ENCODE peak calls at places on chromosome 6, in seven cellular contexts. P is epithelial cell of proximal tubule; D is left ventricle myocardium inferior; H is naive thymus-derived CD4-positive, alpha-beta T cell; A is tibial nerve; U is astrocyte of the spinal cord; Z is MM.1S. W is an unnamed sample.

GRCh38 chr6:11236915-11237314 is 4.4 kb upstream of the NEDD9 start:
- DNase-seq in Z (no peak), D (no peak), U (no peak), P (no peak), H (no peak), A (no peak), W (no peak)

GRCh38 chr6:56649053-56649769 is 6.5 kb upstream of the DST start:
- DNase-seq in A (no peak), U (no peak), D (no peak), P (no peak), Z (no peak), H (no peak), W (no peak)

GRCh38 chr6:22808466-22808865 is 239.1 kb downstream of the HDGFL1 start:
- DNase-seq in A (no peak), P (no peak), U (no peak), D (no peak), Z (no peak), H (no peak), W (no peak)

GRCh38 chr6:5172057-5172683 is 87.0 kb downstream of the PPP1R3G start:
- DNase-seq in P (no peak), A (no peak), D (no peak), U (no peak), H (no peak), Z (no peak), W (no peak)

GRCh38 chr6:37366910-37367309 is 13.1 kb downstream of the RNF8 start:
- DNase-seq in P (no peak), A (no peak), U (no peak), Z (no peak), D (no peak), H (no peak), W (no peak)

GRCh38 chr6:144659735-144660246 is 374.7 kb downstream of the UTRN start:
- DNase-seq in P (no peak), Z (no peak), U (no peak), H (no peak), D (no peak), A (no peak), W (no peak)

GRCh38 chr6:72748759-72749158 is 126.9 kb downstream of the KCNQ5 start:
- DNase-seq in H (no peak), A (no peak), D (no peak), U (peak), P (peak), Z (no peak), W (no peak)

GRCh38 chr6:125906158-125906998 is 50.2 kb upstream of the HINT3 start:
- DNase-seq in A (peak), P (no peak), D (no peak), H (peak), Z (peak), U (no peak), W (peak)

GRCh38 chr6:2920671-2921112 is 17.6 kb upstream of the SERPINB9 start:
- DNase-seq in D (no peak), A (no peak), Z (no peak), U (no peak), H (no peak), P (no peak), W (no peak)

GRCh38 chr6:106170030-106170791 is 84.1 kb downstream of the PRDM1 start:
- DNase-seq in U (no peak), P (no peak), D (no peak), A (no peak), H (no peak), Z (no peak), W (no peak)

DNA sequence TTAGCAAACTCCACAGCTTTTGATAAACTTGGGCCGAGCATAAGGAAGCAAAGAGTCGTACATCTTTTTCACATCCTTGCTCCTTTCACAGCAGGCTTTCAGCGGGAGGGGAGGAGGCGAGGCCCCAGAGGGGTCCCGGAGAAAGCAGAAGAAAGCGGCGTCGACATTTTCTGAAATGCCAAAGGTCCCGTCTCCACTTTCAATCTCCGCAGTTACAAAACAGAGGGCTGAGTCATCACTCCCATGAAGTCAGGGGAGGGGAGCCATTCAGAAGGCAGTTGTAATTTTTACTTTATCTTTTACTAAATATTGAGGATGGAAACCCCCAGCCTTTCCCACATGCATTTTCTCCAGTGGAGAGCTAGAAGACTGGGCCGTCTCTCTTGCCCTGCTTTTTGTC is 174.2 kb upstream of the THBS2 start:
- DNase-seq in P (no peak), D (no peak), A (peak), H (no peak), Z (no peak), U (peak), W (no peak)
- H3K4me3 ChIP-seq in P (no peak), D (no peak), A (no peak), H (no peak), Z (no peak), U (no peak), W (no peak)

DNA sequence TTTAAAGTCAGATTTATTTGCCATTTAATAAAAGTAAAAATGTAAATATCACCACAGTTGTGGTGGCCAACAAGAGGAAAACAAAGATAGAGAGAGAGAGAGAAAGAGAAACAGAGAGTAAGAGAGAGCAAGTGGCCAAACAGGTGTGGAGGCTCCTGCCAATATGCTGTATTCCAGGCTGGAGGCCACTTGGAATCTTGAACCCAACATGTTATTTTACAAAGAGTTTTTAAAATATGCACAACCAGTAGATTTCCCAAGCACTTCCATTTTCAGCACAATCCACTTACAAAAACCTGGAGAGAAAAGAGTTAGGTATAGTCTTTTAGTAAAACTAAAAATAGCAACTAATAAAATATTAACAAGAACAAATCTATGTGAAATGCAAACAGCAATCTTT is 1323.1 kb upstream of the CITED2 start:
- DNase-seq in P (no peak), H (no peak), U (no peak), Z (no peak), A (no peak), D (no peak), W (no peak)
- H3K4me3 ChIP-seq in P (no peak), H (no peak), U (no peak), Z (no peak), A (no peak), D (no peak), W (no peak)

DNA sequence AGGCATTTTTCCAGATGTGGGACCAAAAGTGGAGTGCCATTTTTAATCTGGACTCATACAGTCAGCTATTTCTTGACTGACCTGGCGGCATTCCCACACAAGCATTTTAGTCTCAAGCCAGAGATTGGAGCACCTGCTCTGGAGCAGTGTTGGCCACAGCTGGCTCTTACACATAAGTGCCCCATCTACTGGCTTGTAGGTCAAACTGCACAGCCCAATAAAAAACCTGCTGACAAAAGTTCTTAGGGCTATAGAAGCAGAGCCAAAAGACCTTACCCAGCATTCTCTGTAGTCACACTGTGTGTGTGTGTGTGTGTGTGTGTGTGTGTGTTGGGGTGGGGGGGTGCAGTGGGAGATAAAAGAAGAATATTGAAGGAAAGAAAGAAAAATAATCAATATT is 38.6 kb upstream of the SENP6 start:
- DNase-seq in U (peak), H (no peak), D (no peak), A (no peak), Z (peak), P (peak), W (peak)
- H3K4me3 ChIP-seq in U (no peak), H (no peak), D (no peak), A (no peak), Z (no peak), P (no peak), W (no peak)

GRCh38 chr6:46967950-46968349 is 46.2 kb upstream of the ADGRF5 start:
- DNase-seq in D (no peak), A (no peak), P (no peak), U (no peak), Z (no peak), H (no peak), W (no peak)
- H3K4me3 ChIP-seq in D (no peak), A (no peak), P (no peak), U (no peak), Z (no peak), H (no peak), W (no peak)

GRCh38 chr6:68127066-68127465 is 508.0 kb upstream of the ADGRB3 start:
- DNase-seq in Z (no peak), A (no peak), P (no peak), U (no peak), H (no peak), D (no peak), W (no peak)
- H3K4me3 ChIP-seq in Z (no peak), A (no peak), P (no peak), U (no peak), H (no peak), D (no peak), W (no peak)